ENCODE peak calls at places on chromosomes 7 and 10, in eight cellular contexts. P is lower lobe of right lung, K is IMR-90, J is pancreas, M is NB4, S is GM06990, C is PC-3, U is choroid plexus epithelial cell. I is an unnamed sample.

GRCh38 chr7:134602921-134603394 is 43.7 kb upstream of the BPGM start:
- DNase-seq in K (peak; percentile 28), U (no peak), J (no peak), M (peak; percentile 93), P (no peak), C (no peak), S (no peak), I (peak; percentile 57)

GRCh38 chr10:87844837-87845623 is 18.3 kb downstream of the KLLN start:
- DNase-seq in J (no peak), C (peak; percentile 75), U (peak; percentile 72), P (no peak), K (peak; percentile 86), S (no peak), M (no peak), I (peak; percentile 31)

GRCh38 chr7:4931932-4932331 is 27.1 kb downstream of the MMD2 start:
- DNase-seq in P (no peak), M (peak; percentile 33), K (no peak), J (peak; percentile 78), C (peak; percentile 12), U (no peak), S (no peak), I (no peak)

GRCh38 chr7:108210796-108211195 is 80.6 kb upstream of the LAMB4 start:
- DNase-seq in C (no peak), K (no peak), M (no peak), P (no peak), U (no peak), S (no peak), J (no peak), I (no peak)

GRCh38 chr10:104706886-104707285 is 65.8 kb downstream of the SORCS3 start:
- DNase-seq in J (no peak), M (no peak), P (no peak), C (no peak), U (no peak), K (no peak), S (no peak), I (no peak)

GRCh38 chr10:74947781-74948401 is 121.5 kb downstream of the KAT6B start:
- DNase-seq in J (no peak), S (no peak), C (peak; percentile 99), P (no peak), K (no peak), U (no peak), M (no peak), I (no peak)

GRCh38 chr10:110460111-110460809 is 37.4 kb upstream of the DUSP5 start:
- DNase-seq in J (no peak), S (peak; percentile 47), C (peak; percentile 44), K (peak; percentile 34), M (peak; percentile 91), U (peak; percentile 33), P (no peak), I (peak; percentile 13)

GRCh38 chr7:29190349-29191045 is 4.1 kb upstream of the CHN2 start:
- DNase-seq in J (peak; percentile 38), P (no peak), K (no peak), C (peak; percentile 63), U (no peak), S (no peak), M (no peak), I (no peak)

GRCh38 chr10:32054087-32054486 is 2.1 kb downstream of the KIF5B start:
- DNase-seq in M (peak; percentile 26), J (no peak), U (peak; percentile 72), S (no peak), C (peak; percentile 50), K (peak; percentile 87), P (no peak), I (peak; percentile 65)

GRCh38 chr10:89173075-89173474 is 34.0 kb downstream of the CH25H start:
- DNase-seq in M (no peak), U (no peak), K (no peak), S (no peak), J (no peak), P (no peak), C (no peak), I (peak; percentile 31)

GRCh38 chr7:97020601-97021442 is 3.8 kb downstream of the DLX5 start:
- DNase-seq in P (no peak), J (no peak), K (no peak), U (no peak), S (no peak), M (no peak), C (no peak), I (no peak)

GRCh38 chr7:100865971-100866720 is 1.0 kb upstream of the TRIP6 start:
- DNase-seq in M (no peak), P (peak; percentile 89), J (peak; percentile 85), S (no peak), U (no peak), C (peak; percentile 87), K (no peak), I (no peak)

GRCh38 chr10:19839090-19839489 is 22.9 kb downstream of the PLXDC2 start:
- DNase-seq in K (no peak), S (no peak), M (no peak), J (no peak), C (no peak), U (no peak), P (no peak), I (no peak)

GRCh38 chr10:19839552-19839951 is 23.3 kb downstream of the PLXDC2 start:
- DNase-seq in M (no peak), J (no peak), K (no peak), C (no peak), P (no peak), U (no peak), S (no peak), I (no peak)

GRCh38 chr10:19847321-19847720 is 31.1 kb downstream of the PLXDC2 start:
- DNase-seq in J (no peak), K (peak; percentile 59), C (no peak), M (no peak), S (no peak), U (peak; percentile 74), P (no peak), I (peak; percentile 46)

GRCh38 chr10:19845963-19846362 is 29.7 kb downstream of the PLXDC2 start:
- DNase-seq in U (peak; percentile 27), C (peak; percentile 3), P (no peak), S (no peak), M (no peak), K (no peak), J (no peak), I (peak; percentile 31)

DNA sequence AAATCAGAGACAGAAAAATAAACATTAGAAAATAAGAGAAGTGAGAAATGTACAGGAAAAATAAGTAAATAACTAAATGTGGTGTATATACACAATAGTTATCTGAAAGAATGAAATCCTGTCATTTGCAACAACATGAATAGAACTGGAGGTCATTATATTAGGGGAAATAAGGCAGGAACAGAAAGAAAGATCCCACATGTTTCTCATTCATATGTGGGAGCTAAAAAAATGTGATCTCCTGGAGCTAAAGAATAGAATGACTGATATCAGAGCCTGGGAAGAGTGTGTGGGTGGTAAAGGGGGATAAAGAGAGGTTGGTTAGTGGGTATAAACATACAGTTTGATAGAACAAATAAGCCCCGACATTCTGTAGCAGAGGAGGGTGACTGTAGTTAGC is 27.3 kb downstream of the PLXDC2 start:
- DNase-seq in U (peak; percentile 49), S (no peak), M (no peak), P (no peak), C (no peak), J (no peak), K (peak; percentile 44), I (peak; percentile 32)
- H3K4me3 ChIP-seq in U (no peak overlapping the region), S (no peak overlapping the region), M (no peak overlapping the region), P (no peak overlapping the region), C (no peak overlapping the region), J (no peak overlapping the region), K (no peak overlapping the region), I (no peak overlapping the region)

DNA sequence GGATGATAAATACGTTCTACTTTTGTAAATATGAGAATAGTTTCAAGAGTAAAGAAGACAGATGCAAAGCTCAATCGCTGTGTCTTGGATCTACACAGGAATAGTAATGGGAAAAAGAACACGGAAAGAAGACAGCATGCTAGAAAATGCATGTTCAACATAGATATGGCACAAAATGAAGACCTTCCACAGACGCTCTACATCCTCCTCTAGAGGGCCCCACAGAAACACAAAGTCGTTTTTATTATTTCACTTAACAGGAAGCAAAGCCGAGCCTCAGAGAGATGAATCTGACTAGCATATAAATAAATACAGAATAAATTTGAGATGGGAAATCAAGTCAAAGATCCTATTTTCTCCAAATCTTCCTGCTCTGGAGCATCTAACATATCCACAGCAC is 292.6 kb downstream of the PARD3 start:
- DNase-seq in S (no peak), U (peak; percentile 79), C (peak; percentile 92), K (peak; percentile 35), M (peak; percentile 25), P (no peak), J (no peak), I (peak; percentile 71)
- TF ChIP-seq CTCF in S (peak; percentile 73), U (peak; percentile 74), C (peak; percentile 99), K (peak; percentile 59), M (peak; percentile 30), P (peak; percentile 39), J (no peak), I (peak; percentile 67)

DNA sequence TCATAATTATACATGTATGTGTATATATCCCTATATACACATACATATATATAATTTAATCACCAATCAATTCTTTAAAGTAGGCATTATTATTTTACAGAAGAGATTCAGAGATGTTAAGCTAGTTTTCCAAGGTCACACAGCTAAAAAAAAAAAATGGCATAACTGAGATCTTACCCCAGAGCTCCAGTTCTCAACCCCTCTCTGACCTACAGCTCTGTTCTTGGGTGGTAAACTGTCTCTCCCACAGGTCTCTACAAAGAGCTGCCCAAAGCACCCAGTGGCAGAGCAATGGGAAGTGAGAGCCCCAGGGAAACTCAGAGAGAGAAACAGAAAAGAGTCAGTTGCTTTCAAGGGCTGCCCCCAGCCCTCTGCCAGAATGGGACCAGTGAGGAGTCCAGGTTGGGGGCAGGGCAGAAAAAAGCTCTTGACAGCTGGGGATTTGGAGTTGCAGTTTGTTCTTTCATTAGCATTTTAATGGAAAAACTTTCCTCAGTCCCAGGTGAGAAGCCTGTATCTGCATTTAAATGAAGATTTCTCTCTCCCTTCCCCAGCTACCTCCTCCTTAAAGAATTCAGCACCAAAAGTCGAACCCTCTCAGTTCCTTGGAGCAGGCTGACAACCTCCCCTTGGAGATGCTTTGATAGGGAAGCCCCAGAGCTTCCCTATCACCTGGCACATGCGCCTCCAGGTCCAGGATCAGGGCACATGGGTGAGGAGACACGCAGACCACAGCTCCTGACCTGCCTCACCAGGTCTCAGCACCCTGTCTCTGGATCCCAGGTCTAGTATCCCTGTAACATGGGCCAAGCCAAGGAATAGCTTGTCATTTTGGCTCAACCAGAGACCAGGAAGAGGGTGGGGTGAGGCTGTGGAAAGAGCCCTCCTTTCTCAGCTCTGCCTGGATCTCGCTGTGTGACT is 388.1 kb downstream of the PLXNA4 start:
- DNase-seq in S (no peak), C (no peak), K (no peak), P (no peak), U (no peak), M (no peak), J (no peak), I (no peak)
- H3K4me3 ChIP-seq in S (no peak overlapping the region), C (no peak overlapping the region), K (no peak overlapping the region), P (no peak overlapping the region), U (no peak overlapping the region), M (no peak overlapping the region), J (no peak overlapping the region), I (no peak overlapping the region)

GRCh38 chr7:51727441-51727840 is 410.8 kb upstream of the COBL start:
- DNase-seq in M (no peak), S (no peak), J (no peak), U (no peak), C (no peak), P (no peak), K (no peak), I (no peak)

GRCh38 chr7:51732066-51732465 is 415.5 kb upstream of the COBL start:
- DNase-seq in S (no peak), C (no peak), M (no peak), P (no peak), K (no peak), U (no peak), J (no peak), I (no peak)

GRCh38 chr7:51731086-51731485 is 414.5 kb upstream of the COBL start:
- DNase-seq in S (no peak), M (no peak), P (no peak), K (no peak), C (no peak), J (no peak), U (no peak), I (no peak)

GRCh38 chr7:51732951-51733350 is 416.3 kb upstream of the COBL start:
- DNase-seq in P (no peak), C (no peak), U (no peak), S (no peak), J (no peak), M (peak; percentile 17), K (no peak), I (no peak)
- TF ChIP-seq CTCF in P (no peak), C (no peak), U (no peak), S (no peak), J (no peak), M (no peak), K (no peak), I (no peak)